ENCODE peak calls at places on chromosomes 2 and 18, in nine cellular contexts. A, Z, X, L, W, K, P, O and N are unnamed samples.

GRCh38 chr18:9136315-9137141 is at the start of gene ANKRD12:
- DNase-seq in A (peak), Z (peak), X (peak), L (peak), W (peak), K (peak), P (peak), O (peak), N (peak)

GRCh38 chr2:23532311-23533013 is 147.5 kb downstream of the KLHL29 start:
- DNase-seq in A (no peak), Z (peak), X (no peak), L (no peak), W (no peak), K (no peak), P (no peak), O (no peak), N (no peak)

GRCh38 chr2:222561151-222561550 is 94.7 kb downstream of the FARSB start:
- DNase-seq in A (no peak), Z (no peak), X (no peak), L (no peak), W (no peak), K (no peak), P (no peak), O (no peak), N (no peak)

GRCh38 chr18:52764271-52764670 is 424.3 kb downstream of the DCC start:
- DNase-seq in A (no peak), Z (no peak), X (no peak), L (no peak), W (no peak), K (no peak), P (no peak), O (no peak), N (no peak)

GRCh38 chr2:104851236-104852160 is 2.4 kb upstream of the POU3F3 start:
- DNase-seq in A (no peak), Z (no peak), X (no peak), L (no peak), W (no peak), K (no peak), P (no peak), O (no peak), N (no peak)

GRCh38 chr2:66507673-66508127 is 72.8 kb downstream of the MEIS1 start:
- DNase-seq in A (no peak), Z (no peak), X (no peak), L (no peak), W (no peak), K (no peak), P (no peak), O (no peak), N (no peak)

GRCh38 chr2:147092266-147092665 is 752.6 kb upstream of the ACVR2A start:
- DNase-seq in A (no peak), Z (no peak), X (no peak), L (no peak), W (no peak), K (no peak), P (no peak), O (no peak), N (no peak)

GRCh38 chr2:223908304-223909047 is 36.7 kb downstream of the WDFY1 start:
- DNase-seq in A (no peak), Z (no peak), X (no peak), L (no peak), W (no peak), K (no peak), P (no peak), O (peak), N (no peak)

GRCh38 chr2:39304200-39304599 is 60.4 kb upstream of the CDKL4 start:
- DNase-seq in A (no peak), Z (no peak), X (no peak), L (peak), W (no peak), K (no peak), P (peak), O (no peak), N (no peak)

GRCh38 chr18:8052237-8052701 is 485.2 kb downstream of the PTPRM start:
- DNase-seq in A (no peak), Z (no peak), X (no peak), L (no peak), W (no peak), K (no peak), P (no peak), O (no peak), N (no peak)

GRCh38 chr18:5969355-5970003 is 74.2 kb upstream of the TMEM200C start:
- DNase-seq in A (no peak), Z (no peak), X (no peak), L (no peak), W (no peak), K (no peak), P (no peak), O (no peak), N (no peak)

GRCh38 chr18:31400191-31400590 is 23.6 kb downstream of the DSG4 start:
- DNase-seq in A (no peak), Z (no peak), X (no peak), L (no peak), W (no peak), K (no peak), P (no peak), O (no peak), N (no peak)

GRCh38 chr2:41867553-41867952 is 180.3 kb upstream of the PKDCC start:
- DNase-seq in A (no peak), Z (peak), X (no peak), L (peak), W (no peak), K (no peak), P (no peak), O (no peak), N (no peak)

GRCh38 chr2:1748176-1748740 is 3.9 kb upstream of the PXDN start:
- DNase-seq in A (peak), Z (no peak), X (peak), L (peak), W (no peak), K (no peak), P (no peak), O (peak), N (no peak)

GRCh38 chr2:238415036-238415764 is 11.5 kb upstream of the ASB1 start:
- DNase-seq in A (no peak), Z (no peak), X (no peak), L (no peak), W (no peak), K (no peak), P (no peak), O (peak), N (no peak)

GRCh38 chr2:20519309-20519708 is 72.4 kb downstream of the RHOB start:
- DNase-seq in A (no peak), Z (no peak), X (no peak), L (no peak), W (no peak), K (no peak), P (no peak), O (no peak), N (no peak)

GRCh38 chr2:85433511-85434089 is 15.1 kb downstream of the SH2D6 start:
- DNase-seq in A (peak), Z (peak), X (peak), L (peak), W (no peak), K (peak), P (peak), O (peak), N (no peak)

GRCh38 chr2:26284132-26284531 is 39.4 kb downstream of the HADHB start:
- DNase-seq in A (no peak), Z (peak), X (no peak), L (peak), W (no peak), K (no peak), P (peak), O (no peak), N (no peak)

GRCh38 chr18:9017170-9017899 is 85.2 kb upstream of the NDUFV2 start:
- DNase-seq in A (peak), Z (peak), X (peak), L (peak), W (peak), K (peak), P (peak), O (peak), N (no peak)

GRCh38 chr2:240622631-240623235 is 2.5 kb upstream of the GPR35 start:
- DNase-seq in A (no peak), Z (peak), X (no peak), L (peak), W (no peak), K (no peak), P (no peak), O (peak), N (no peak)

GRCh38 chr2:26772064-26773001 is 8.2 kb downstream of the SLC35F6 start:
- DNase-seq in A (peak), Z (peak), X (peak), L (peak), W (no peak), K (no peak), P (peak), O (peak), N (no peak)

GRCh38 chr2:15809504-15809903 is 130.8 kb upstream of the MYCN start:
- DNase-seq in A (no peak), Z (no peak), X (no peak), L (no peak), W (no peak), K (no peak), P (no peak), O (no peak), N (no peak)

GRCh38 chr2:157893611-157894010 is 17.5 kb upstream of the ACVR1 start:
- DNase-seq in A (no peak), Z (no peak), X (no peak), L (no peak), W (no peak), K (no peak), P (no peak), O (no peak), N (no peak)

GRCh38 chr2:233355916-233356315 is 1.6 kb downstream of the DGKD start:
- DNase-seq in A (no peak), Z (no peak), X (no peak), L (no peak), W (no peak), K (no peak), P (no peak), O (no peak), N (no peak)

GRCh38 chr2:661215-661635 is 16.0 kb downstream of the TMEM18 start:
- DNase-seq in A (no peak), Z (no peak), X (no peak), L (no peak), W (no peak), K (no peak), P (no peak), O (no peak), N (no peak)

GRCh38 chr2:190334479-190335224 is 8.7 kb upstream of the INPP1 start:
- DNase-seq in A (no peak), Z (no peak), X (no peak), L (peak), W (no peak), K (no peak), P (no peak), O (no peak), N (no peak)

GRCh38 chr2:71787108-71787415 is 333.7 kb downstream of the DYSF start:
- DNase-seq in A (peak), Z (no peak), X (no peak), L (no peak), W (no peak), K (no peak), P (no peak), O (no peak), N (no peak)

GRCh38 chr2:10132596-10132995 is 10.1 kb downstream of the RRM2 start:
- DNase-seq in A (no peak), Z (no peak), X (no peak), L (no peak), W (no peak), K (no peak), P (no peak), O (no peak), N (no peak)

GRCh38 chr2:181741756-181742155 is 61.4 kb upstream of the NEUROD1 start:
- DNase-seq in A (no peak), Z (peak), X (no peak), L (no peak), W (no peak), K (peak), P (peak), O (no peak), N (no peak)

GRCh38 chr2:239930871-239931771 is 94.0 kb downstream of the NDUFA10 start:
- DNase-seq in A (peak), Z (no peak), X (no peak), L (no peak), W (no peak), K (no peak), P (no peak), O (peak), N (peak)

GRCh38 chr2:170463206-170463537 is 252.0 kb upstream of the SP5 start:
- DNase-seq in A (no peak), Z (no peak), X (no peak), L (no peak), W (no peak), K (no peak), P (no peak), O (no peak), N (no peak)

GRCh38 chr2:112627060-112628040 is 18.4 kb upstream of the SLC20A1 start:
- DNase-seq in A (peak), Z (peak), X (peak), L (peak), W (no peak), K (peak), P (peak), O (peak), N (no peak)

GRCh38 chr2:71856709-71857525 is 290.7 kb downstream of the CYP26B1 start:
- DNase-seq in A (peak), Z (no peak), X (no peak), L (peak), W (no peak), K (no peak), P (no peak), O (no peak), N (no peak)

GRCh38 chr18:58272779-58273500 is 228.9 kb downstream of the NEDD4L start:
- DNase-seq in A (no peak), Z (peak), X (no peak), L (no peak), W (no peak), K (no peak), P (no peak), O (no peak), N (no peak)
- TF ChIP-seq CTCF in A (no peak), Z (no peak), X (no peak), L (no peak), W (no peak), K (no peak), P (no peak), O (no peak), N (no peak)

DNA sequence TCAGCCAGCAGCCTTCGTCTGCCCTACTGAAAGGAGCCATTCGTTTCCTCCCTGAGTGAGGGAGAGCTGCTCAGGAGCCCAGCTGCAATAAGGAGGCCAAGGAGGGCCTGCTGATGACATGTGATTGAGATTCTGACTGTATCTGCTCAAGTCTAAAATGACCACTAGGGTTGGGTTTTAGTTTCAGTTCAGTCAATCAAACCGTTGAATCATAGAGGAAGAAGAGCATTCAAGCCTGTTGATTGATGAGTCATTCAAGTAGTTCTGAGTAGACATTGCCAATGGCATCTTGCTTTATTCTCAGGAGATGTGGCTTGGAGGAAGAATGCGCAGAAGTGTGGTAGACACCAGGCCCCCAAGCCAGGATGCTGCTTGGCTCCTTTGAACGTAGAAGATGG is 19.9 kb upstream of the BCL2L11 start:
- DNase-seq in A (no peak), Z (no peak), X (no peak), L (no peak), W (no peak), K (no peak), P (no peak), O (no peak), N (no peak)
- TF ChIP-seq CTCF in A (no peak), Z (no peak), X (no peak), L (no peak), W (peak), K (no peak), P (no peak), O (no peak), N (peak)

GRCh38 chr2:60550984-60551240 is 2.5 kb downstream of the BCL11A start:
- DNase-seq in A (no peak), Z (no peak), X (no peak), L (no peak), W (no peak), K (no peak), P (no peak), O (no peak), N (no peak)

GRCh38 chr2:60550151-60550983 is 3.1 kb downstream of the BCL11A start:
- DNase-seq in A (no peak), Z (peak), X (peak), L (peak), W (peak), K (peak), P (peak), O (peak), N (no peak)

GRCh38 chr2:60552851-60553495 is 481 bp downstream of the BCL11A start:
- DNase-seq in A (no peak), Z (peak), X (no peak), L (no peak), W (no peak), K (no peak), P (no peak), O (no peak), N (no peak)

GRCh38 chr2:60552096-60552850 is 1.2 kb downstream of the BCL11A start:
- DNase-seq in A (no peak), Z (peak), X (no peak), L (peak), W (no peak), K (no peak), P (no peak), O (no peak), N (no peak)

DNA sequence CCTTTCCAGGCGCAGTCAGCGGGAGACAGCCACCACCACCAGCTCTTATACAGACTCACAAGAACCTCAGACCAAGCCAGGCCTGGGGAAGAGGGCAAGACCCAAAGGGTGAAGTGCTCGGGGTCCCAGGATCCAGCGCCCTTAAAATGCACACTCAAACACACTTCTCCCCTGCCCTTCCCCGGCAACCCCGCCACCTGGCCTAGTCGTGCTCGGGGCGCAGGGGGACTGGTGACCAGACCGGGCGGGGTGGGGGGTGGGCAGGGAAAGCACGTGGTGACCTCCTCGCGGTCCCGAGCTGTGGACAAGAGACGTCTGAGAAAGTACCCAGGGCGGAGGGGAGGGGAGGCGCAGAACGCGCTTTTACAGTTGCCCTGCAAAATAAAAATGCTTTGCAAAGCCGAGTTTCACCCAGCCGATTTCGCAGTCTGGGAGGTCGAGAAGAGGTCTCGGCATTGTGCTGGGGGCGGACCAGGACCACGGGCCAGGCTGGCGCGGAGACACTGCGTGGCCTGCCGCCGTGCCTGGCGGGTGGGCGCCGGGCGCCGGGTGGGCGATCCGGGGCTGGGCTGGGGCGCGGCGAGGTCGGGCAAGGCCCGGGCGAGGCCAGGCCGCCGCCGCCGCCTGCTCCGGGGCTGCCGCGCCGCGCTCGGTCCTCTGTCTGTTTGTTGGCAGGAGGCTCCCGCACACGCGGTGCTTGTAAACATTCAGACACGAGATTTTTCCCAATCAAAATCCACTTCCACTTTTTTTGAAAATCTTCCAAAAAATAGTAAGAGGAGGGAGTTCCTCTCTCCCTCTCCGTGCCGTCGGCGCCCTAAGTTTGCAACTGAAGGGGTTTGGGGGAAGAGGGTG is 2.0 kb downstream of the BCL11A start:
- DNase-seq in A (no peak), Z (peak), X (no peak), L (peak), W (no peak), K (no peak), P (peak), O (peak), N (no peak)
- TF ChIP-seq CTCF in A (no peak), Z (no peak), X (no peak), L (no peak), W (no peak), K (no peak), P (no peak), O (no peak), N (no peak)

DNA sequence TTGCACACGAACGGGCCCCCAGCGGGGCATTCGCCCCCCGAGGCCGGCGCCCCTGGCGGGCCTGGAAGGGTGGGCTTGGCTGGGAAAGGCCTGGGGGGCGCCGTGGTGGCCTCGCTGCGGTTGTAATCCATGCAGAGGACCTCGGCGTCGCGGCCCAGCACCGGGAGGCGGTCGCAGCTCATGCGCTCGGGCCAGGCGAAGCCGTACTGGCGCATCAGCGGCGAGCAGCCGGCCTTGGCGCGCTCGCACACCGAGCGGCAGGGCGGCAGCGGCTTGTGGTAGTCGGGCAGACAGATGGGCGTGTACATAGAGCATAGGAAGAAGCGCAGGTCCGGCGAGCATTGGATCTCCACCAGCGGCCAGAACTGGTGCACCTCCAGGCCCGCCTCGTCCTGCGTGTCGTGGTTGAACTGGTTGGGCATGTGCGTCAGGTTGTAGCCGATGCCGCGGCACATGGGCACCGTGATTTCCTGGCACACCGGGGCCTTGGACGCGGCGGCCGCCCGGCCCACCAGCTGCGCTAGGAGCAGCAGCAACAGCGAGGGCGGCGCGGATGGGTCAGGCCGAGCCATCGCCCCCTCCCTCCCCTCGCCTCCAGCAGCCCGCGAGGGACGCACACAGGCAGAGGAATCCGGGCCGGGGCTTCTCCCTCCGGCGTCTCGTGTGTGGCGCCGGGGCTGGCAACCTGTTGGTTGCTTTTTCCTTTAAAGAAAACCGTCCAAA is 1.4 kb downstream of the FZD5 start:
- DNase-seq in A (peak), Z (peak), X (peak), L (peak), W (no peak), K (no peak), P (no peak), O (peak), N (peak)
- TF ChIP-seq CTCF in A (no peak), Z (no peak), X (no peak), L (no peak), W (no peak), K (no peak), P (no peak), O (no peak), N (peak)

DNA sequence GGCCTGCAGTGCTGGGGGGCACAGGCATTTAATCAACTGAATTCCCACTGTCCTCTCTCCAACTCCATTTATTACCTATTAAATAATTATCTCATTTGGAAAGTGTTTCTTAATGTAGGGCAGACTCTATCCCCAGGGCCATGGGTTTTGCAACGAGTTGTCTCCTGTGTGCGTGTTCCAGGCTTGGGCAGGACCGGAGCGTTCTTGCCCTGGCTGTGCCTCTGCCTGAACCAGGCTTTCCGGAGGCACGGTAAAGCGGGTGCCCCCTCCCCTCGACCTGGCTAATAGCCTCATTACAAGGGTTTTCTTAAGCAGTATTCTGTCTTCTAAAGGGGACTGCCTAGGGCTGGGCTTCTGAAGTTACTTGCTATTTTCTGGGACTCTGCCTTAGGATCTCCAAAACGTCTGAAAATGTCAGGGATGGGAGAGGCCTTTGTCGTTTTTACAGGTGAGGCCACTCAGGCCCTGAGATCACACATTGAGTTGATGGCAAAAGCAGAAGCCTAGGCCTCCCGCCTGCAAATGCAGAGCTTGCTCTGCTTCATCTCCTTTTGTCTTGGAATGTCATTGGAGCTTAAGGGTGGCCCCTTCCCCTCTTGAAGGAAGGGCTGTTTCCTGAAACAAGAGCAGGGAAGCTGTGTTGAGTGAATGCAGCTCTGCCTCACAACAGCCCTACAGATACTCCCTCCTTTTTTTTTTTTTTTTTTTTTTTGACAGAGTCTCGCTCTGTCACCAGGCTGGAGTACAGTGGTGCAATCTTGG is 123.3 kb downstream of the GLI2 start:
- DNase-seq in A (no peak), Z (no peak), X (no peak), L (no peak), W (no peak), K (no peak), P (no peak), O (no peak), N (no peak)
- TF ChIP-seq CTCF in A (no peak), Z (no peak), X (no peak), L (no peak), W (no peak), K (no peak), P (no peak), O (no peak), N (no peak)

GRCh38 chr2:199465988-199466703 is 8.4 kb upstream of the SATB2 start:
- DNase-seq in A (no peak), Z (no peak), X (no peak), L (no peak), W (no peak), K (no peak), P (no peak), O (no peak), N (no peak)
- TF ChIP-seq CTCF in A (no peak), Z (no peak), X (no peak), L (no peak), W (no peak), K (no peak), P (no peak), O (no peak), N (no peak)